ENCODE peak calls at places on chromosomes 16 and 17, in six cellular contexts. U is mucosa of descending colon; K is astrocyte of the hippocampus; R is neural progenitor cell; N is effector memory CD4-positive, alpha-beta T cell; S is upper lobe of right lung. L is an unnamed sample.
A peak's percentile ranks its signal among the peaks of the same experiment; 100 is the strongest.

GRCh38 chr17:2179615-2180295 is 123.8 kb downstream of the SMG6 start:
- DNase-seq in S (no peak), U (no peak), N (no peak), K (peak; percentile 95), R (no peak), L (no peak)

GRCh38 chr17:11948791-11949190 is 48.5 kb downstream of the ZNF18 start:
- DNase-seq in S (no peak), N (no peak), U (no peak), K (peak; percentile 93), R (no peak), L (no peak)

GRCh38 chr16:83928341-83929055 is 24.5 kb upstream of the OSGIN1 start:
- DNase-seq in U (no peak), S (no peak), N (no peak), R (no peak), K (peak; percentile 45), L (peak; percentile 74)

GRCh38 chr16:57003439-57004386 is 14.4 kb downstream of the NLRC5 start:
- DNase-seq in R (no peak), N (no peak), K (no peak), S (peak; percentile 26), U (no peak), L (no peak)

GRCh38 chr16:12093902-12094301 is 117.4 kb downstream of the SNX29 start:
- DNase-seq in N (no peak), K (no peak), U (no peak), S (no peak), R (no peak), L (no peak)

GRCh38 chr16:7997966-7998365 is 592.3 kb downstream of the TMEM114 start:
- DNase-seq in R (no peak), N (no peak), U (no peak), K (no peak), S (no peak), L (no peak)

GRCh38 chr16:48291303-48291702 is 44.0 kb upstream of the ABCC11 start:
- DNase-seq in R (no peak), U (no peak), K (no peak), N (no peak), S (no peak), L (no peak)

GRCh38 chr16:57276596-57276995 is 7.9 kb downstream of the PLLP start:
- DNase-seq in N (no peak), U (no peak), S (no peak), R (no peak), K (no peak), L (no peak)

GRCh38 chr17:63685578-63685977 is 14.3 kb downstream of the LIMD2 start:
- DNase-seq in U (no peak), K (no peak), N (no peak), S (no peak), R (no peak), L (no peak)

GRCh38 chr16:29824589-29825144 is 4.4 kb downstream of the MVP start:
- DNase-seq in K (peak; percentile 57), R (no peak), N (no peak), S (no peak), U (no peak), L (no peak)

GRCh38 chr16:74071996-74072559 is 224.5 kb upstream of the PSMD7 start:
- DNase-seq in R (no peak), U (no peak), K (no peak), N (no peak), S (no peak), L (no peak)

GRCh38 chr17:6066183-6066948 is 3.8 kb upstream of the WSCD1 start:
- DNase-seq in U (no peak), R (no peak), N (no peak), K (peak; percentile 35), S (no peak), L (no peak)

GRCh38 chr17:16872836-16873653 is 98.9 kb downstream of the TNFRSF13B start:
- DNase-seq in R (peak; percentile 71), U (peak; percentile 57), N (no peak), K (no peak), S (peak; percentile 75), L (no peak)

GRCh38 chr16:25134306-25134705 is 22.8 kb downstream of the LCMT1 start:
- DNase-seq in R (no peak), N (no peak), U (no peak), S (no peak), K (no peak), L (no peak)

GRCh38 chr17:18225121-18225561 is 294 bp upstream of the LLGL1 start:
- DNase-seq in U (peak; percentile 98), K (peak; percentile 99), R (peak; percentile 100), S (peak; percentile 99), N (peak; percentile 94), L (peak; percentile 97)

GRCh38 chr17:8896641-8897635 is 29.5 kb upstream of the PIK3R6 start:
- DNase-seq in K (no peak), S (no peak), R (no peak), U (no peak), N (no peak), L (no peak)

GRCh38 chr16:54930034-54930938 is at the start of gene IRX5:
- DNase-seq in K (peak; percentile 96), U (peak; percentile 80), N (peak; percentile 24), R (peak; percentile 96), S (peak; percentile 96), L (peak; percentile 87)

GRCh38 chr16:74477226-74477625 is 55.9 kb upstream of the CLEC18B start:
- DNase-seq in U (peak; percentile 45), K (no peak), S (no peak), N (no peak), R (no peak), L (no peak)

GRCh38 chr16:84503751-84504395 is 586 bp downstream of the MEAK7 start:
- DNase-seq in U (no peak), K (no peak), N (peak; percentile 23), S (peak; percentile 62), R (peak; percentile 22), L (peak; percentile 71)

GRCh38 chr16:85329059-85329812 is 217.0 kb upstream of the CIBAR2 start:
- DNase-seq in S (no peak), K (peak; percentile 73), U (peak; percentile 66), N (no peak), R (peak; percentile 97), L (no peak)

L was measured in RWPE2.